ENCODE peak calls at places on chromosomes 16 and 17, in four cellular contexts. One of them, this sample, is unnamed.
A peak's percentile ranks its signal among the peaks of the same experiment; 100 is the strongest.

GRCh38 chr17:57594767-57595166 is 150.3 kb downstream of the CCDC182 start:
- DNase-seq in astrocyte of the cerebellum: no peak
- DNase-seq in activated gamma-delta T cell treated with anti-CD3 and anti-CD28 coated beads, Interleukin-2, amount 50 U/mL, for 16 hours: no peak
- DNase-seq in Peyer's patch: no peak
- DNase-seq in this sample: no peak

GRCh38 chr16:31460582-31461002 is 1.3 kb downstream of the ARMC5 start:
- DNase-seq in astrocyte of the cerebellum: no peak
- DNase-seq in activated gamma-delta T cell treated with anti-CD3 and anti-CD28 coated beads, Interleukin-2, amount 50 U/mL, for 16 hours: no peak
- DNase-seq in Peyer's patch: no peak
- DNase-seq in this sample: peak; percentile 72

GRCh38 chr17:77677637-77678036 is 280.9 kb upstream of the TNRC6C start:
- DNase-seq in astrocyte of the cerebellum: no peak
- DNase-seq in activated gamma-delta T cell treated with anti-CD3 and anti-CD28 coated beads, Interleukin-2, amount 50 U/mL, for 16 hours: no peak
- DNase-seq in Peyer's patch: no peak
- DNase-seq in this sample: no peak

GRCh38 chr17:63431939-63432804 is 13.9 kb downstream of the CYB561 start:
- DNase-seq in astrocyte of the cerebellum: peak; percentile 64
- DNase-seq in activated gamma-delta T cell treated with anti-CD3 and anti-CD28 coated beads, Interleukin-2, amount 50 U/mL, for 16 hours: no peak
- DNase-seq in Peyer's patch: no peak
- DNase-seq in this sample: no peak

GRCh38 chr17:63516910-63517824 is 6.0 kb upstream of the KCNH6 start:
- DNase-seq in astrocyte of the cerebellum: no peak
- DNase-seq in activated gamma-delta T cell treated with anti-CD3 and anti-CD28 coated beads, Interleukin-2, amount 50 U/mL, for 16 hours: no peak
- DNase-seq in Peyer's patch: no peak
- DNase-seq in this sample: no peak

GRCh38 chr16:1580956-1581355 is 30.9 kb downstream of the IFT140 start:
- DNase-seq in astrocyte of the cerebellum: no peak
- DNase-seq in activated gamma-delta T cell treated with anti-CD3 and anti-CD28 coated beads, Interleukin-2, amount 50 U/mL, for 16 hours: no peak
- DNase-seq in Peyer's patch: no peak
- DNase-seq in this sample: no peak

GRCh38 chr17:17774009-17774881 is 62.5 kb downstream of the SREBF1 start:
- DNase-seq in astrocyte of the cerebellum: no peak
- DNase-seq in activated gamma-delta T cell treated with anti-CD3 and anti-CD28 coated beads, Interleukin-2, amount 50 U/mL, for 16 hours: no peak
- DNase-seq in Peyer's patch: no peak
- DNase-seq in this sample: no peak

GRCh38 chr17:20896153-20896649 is 146.6 kb downstream of the USP22 start:
- DNase-seq in astrocyte of the cerebellum: no peak
- DNase-seq in activated gamma-delta T cell treated with anti-CD3 and anti-CD28 coated beads, Interleukin-2, amount 50 U/mL, for 16 hours: peak; percentile 9
- DNase-seq in Peyer's patch: no peak
- DNase-seq in this sample: no peak

GRCh38 chr17:82525712-82526111 is 6.2 kb downstream of the FOXK2 start:
- DNase-seq in astrocyte of the cerebellum: no peak
- DNase-seq in activated gamma-delta T cell treated with anti-CD3 and anti-CD28 coated beads, Interleukin-2, amount 50 U/mL, for 16 hours: no peak
- DNase-seq in Peyer's patch: no peak
- DNase-seq in this sample: no peak

GRCh38 chr17:61478026-61478789 is 26.0 kb downstream of the TBX4 start:
- DNase-seq in astrocyte of the cerebellum: no peak
- DNase-seq in activated gamma-delta T cell treated with anti-CD3 and anti-CD28 coated beads, Interleukin-2, amount 50 U/mL, for 16 hours: no peak
- DNase-seq in Peyer's patch: no peak
- DNase-seq in this sample: no peak

GRCh38 chr17:65074778-65075250 is 18.3 kb upstream of the GNA13 start:
- DNase-seq in astrocyte of the cerebellum: no peak
- DNase-seq in activated gamma-delta T cell treated with anti-CD3 and anti-CD28 coated beads, Interleukin-2, amount 50 U/mL, for 16 hours: no peak
- DNase-seq in Peyer's patch: no peak
- DNase-seq in this sample: no peak

GRCh38 chr16:67458121-67458641 is 22.8 kb downstream of the ATP6V0D1 start:
- DNase-seq in astrocyte of the cerebellum: no peak
- DNase-seq in activated gamma-delta T cell treated with anti-CD3 and anti-CD28 coated beads, Interleukin-2, amount 50 U/mL, for 16 hours: no peak
- DNase-seq in Peyer's patch: no peak
- DNase-seq in this sample: no peak

GRCh38 chr17:4433515-4434031 is at the start of gene SPNS3:
- DNase-seq in astrocyte of the cerebellum: no peak
- DNase-seq in activated gamma-delta T cell treated with anti-CD3 and anti-CD28 coated beads, Interleukin-2, amount 50 U/mL, for 16 hours: peak; percentile 45
- DNase-seq in Peyer's patch: peak; percentile 25
- DNase-seq in this sample: peak; percentile 55

GRCh38 chr16:53666816-53667415 is 36.7 kb downstream of the RPGRIP1L start:
- DNase-seq in astrocyte of the cerebellum: no peak
- DNase-seq in activated gamma-delta T cell treated with anti-CD3 and anti-CD28 coated beads, Interleukin-2, amount 50 U/mL, for 16 hours: no peak
- DNase-seq in Peyer's patch: no peak
- DNase-seq in this sample: no peak

GRCh38 chr17:63999680-64000531 is 1.8 kb downstream of the PRR29 start:
- DNase-seq in astrocyte of the cerebellum: no peak
- DNase-seq in activated gamma-delta T cell treated with anti-CD3 and anti-CD28 coated beads, Interleukin-2, amount 50 U/mL, for 16 hours: no peak
- DNase-seq in Peyer's patch: no peak
- DNase-seq in this sample: no peak

GRCh38 chr17:1898872-1899271 is 69.1 kb downstream of the RPA1 start:
- DNase-seq in astrocyte of the cerebellum: no peak
- DNase-seq in activated gamma-delta T cell treated with anti-CD3 and anti-CD28 coated beads, Interleukin-2, amount 50 U/mL, for 16 hours: no peak
- DNase-seq in Peyer's patch: no peak
- DNase-seq in this sample: no peak

GRCh38 chr17:306536-307294 is 45.9 kb downstream of the RPH3AL start:
- DNase-seq in astrocyte of the cerebellum: no peak
- DNase-seq in activated gamma-delta T cell treated with anti-CD3 and anti-CD28 coated beads, Interleukin-2, amount 50 U/mL, for 16 hours: no peak
- DNase-seq in Peyer's patch: no peak
- DNase-seq in this sample: no peak

GRCh38 chr16:9311303-9311954 is 220.0 kb downstream of the HAPSTR1 start:
- DNase-seq in astrocyte of the cerebellum: no peak
- DNase-seq in activated gamma-delta T cell treated with anti-CD3 and anti-CD28 coated beads, Interleukin-2, amount 50 U/mL, for 16 hours: no peak
- DNase-seq in Peyer's patch: no peak
- DNase-seq in this sample: no peak

GRCh38 chr17:4833178-4833940 is at the start of gene MINK1:
- DNase-seq in astrocyte of the cerebellum: peak; percentile 82
- DNase-seq in activated gamma-delta T cell treated with anti-CD3 and anti-CD28 coated beads, Interleukin-2, amount 50 U/mL, for 16 hours: peak; percentile 81
- DNase-seq in Peyer's patch: peak; percentile 85
- DNase-seq in this sample: peak; percentile 92

GRCh38 chr17:82489117-82489516 is 30.4 kb upstream of the FOXK2 start:
- DNase-seq in astrocyte of the cerebellum: no peak
- DNase-seq in activated gamma-delta T cell treated with anti-CD3 and anti-CD28 coated beads, Interleukin-2, amount 50 U/mL, for 16 hours: no peak
- DNase-seq in Peyer's patch: no peak
- DNase-seq in this sample: no peak

GRCh38 chr16:46899443-46900143 is 15.4 kb downstream of the GPT2 start:
- DNase-seq in astrocyte of the cerebellum: no peak
- DNase-seq in activated gamma-delta T cell treated with anti-CD3 and anti-CD28 coated beads, Interleukin-2, amount 50 U/mL, for 16 hours: no peak
- DNase-seq in Peyer's patch: no peak
- DNase-seq in this sample: no peak

GRCh38 chr17:82396601-82397435 is 21.3 kb upstream of the HEXD start:
- DNase-seq in astrocyte of the cerebellum: peak; percentile 33
- DNase-seq in activated gamma-delta T cell treated with anti-CD3 and anti-CD28 coated beads, Interleukin-2, amount 50 U/mL, for 16 hours: no peak
- DNase-seq in Peyer's patch: no peak
- DNase-seq in this sample: no peak

GRCh38 chr16:89495121-89495520 is 4.8 kb upstream of the ANKRD11 start:
- DNase-seq in astrocyte of the cerebellum: no peak
- DNase-seq in activated gamma-delta T cell treated with anti-CD3 and anti-CD28 coated beads, Interleukin-2, amount 50 U/mL, for 16 hours: no peak
- DNase-seq in Peyer's patch: no peak
- DNase-seq in this sample: no peak

GRCh38 chr16:80585764-80586163 is 45.0 kb downstream of the DYNLRB2 start:
- DNase-seq in astrocyte of the cerebellum: no peak
- DNase-seq in activated gamma-delta T cell treated with anti-CD3 and anti-CD28 coated beads, Interleukin-2, amount 50 U/mL, for 16 hours: no peak
- DNase-seq in Peyer's patch: no peak
- DNase-seq in this sample: no peak

GRCh38 chr16:67995423-67995822 is 3.9 kb downstream of the DPEP2 start:
- DNase-seq in astrocyte of the cerebellum: no peak
- DNase-seq in activated gamma-delta T cell treated with anti-CD3 and anti-CD28 coated beads, Interleukin-2, amount 50 U/mL, for 16 hours: no peak
- DNase-seq in Peyer's patch: no peak
- DNase-seq in this sample: no peak

GRCh38 chr16:87734644-87735043 is 31.1 kb downstream of the KLHDC4 start:
- DNase-seq in astrocyte of the cerebellum: no peak
- DNase-seq in activated gamma-delta T cell treated with anti-CD3 and anti-CD28 coated beads, Interleukin-2, amount 50 U/mL, for 16 hours: no peak
- DNase-seq in Peyer's patch: no peak
- DNase-seq in this sample: no peak

GRCh38 chr17:69492410-69493071 is 78.0 kb downstream of the MAP2K6 start:
- DNase-seq in astrocyte of the cerebellum: peak; percentile 83
- DNase-seq in activated gamma-delta T cell treated with anti-CD3 and anti-CD28 coated beads, Interleukin-2, amount 50 U/mL, for 16 hours: no peak
- DNase-seq in Peyer's patch: no peak
- DNase-seq in this sample: no peak

GRCh38 chr17:2904135-2904534 is 107.9 kb downstream of the RAP1GAP2 start:
- DNase-seq in astrocyte of the cerebellum: no peak
- DNase-seq in activated gamma-delta T cell treated with anti-CD3 and anti-CD28 coated beads, Interleukin-2, amount 50 U/mL, for 16 hours: no peak
- DNase-seq in Peyer's patch: no peak
- DNase-seq in this sample: no peak

GRCh38 chr17:77831497-77832179 is 126.9 kb upstream of the TNRC6C start:
- DNase-seq in astrocyte of the cerebellum: peak; percentile 48
- DNase-seq in activated gamma-delta T cell treated with anti-CD3 and anti-CD28 coated beads, Interleukin-2, amount 50 U/mL, for 16 hours: no peak
- DNase-seq in Peyer's patch: no peak
- DNase-seq in this sample: no peak

GRCh38 chr16:69166221-69166833 is 20.6 kb upstream of the SNTB2 start:
- DNase-seq in astrocyte of the cerebellum: no peak
- DNase-seq in activated gamma-delta T cell treated with anti-CD3 and anti-CD28 coated beads, Interleukin-2, amount 50 U/mL, for 16 hours: peak; percentile 66
- DNase-seq in Peyer's patch: no peak
- DNase-seq in this sample: no peak

GRCh38 chr16:27444015-27444414 is 42.0 kb downstream of the IL21R start:
- DNase-seq in astrocyte of the cerebellum: peak; percentile 45
- DNase-seq in activated gamma-delta T cell treated with anti-CD3 and anti-CD28 coated beads, Interleukin-2, amount 50 U/mL, for 16 hours: no peak
- DNase-seq in Peyer's patch: no peak
- DNase-seq in this sample: no peak

GRCh38 chr17:57603978-57604377 is 141.1 kb downstream of the CCDC182 start:
- DNase-seq in astrocyte of the cerebellum: no peak
- DNase-seq in activated gamma-delta T cell treated with anti-CD3 and anti-CD28 coated beads, Interleukin-2, amount 50 U/mL, for 16 hours: peak; percentile 59
- DNase-seq in Peyer's patch: peak; percentile 83
- DNase-seq in this sample: peak; percentile 92

GRCh38 chr17:39486242-39486641 is 25.0 kb downstream of the CDK12 start:
- DNase-seq in astrocyte of the cerebellum: no peak
- DNase-seq in activated gamma-delta T cell treated with anti-CD3 and anti-CD28 coated beads, Interleukin-2, amount 50 U/mL, for 16 hours: no peak
- DNase-seq in Peyer's patch: no peak
- DNase-seq in this sample: no peak

This sample was measured in NAMALWA.